ENCODE peak calls at places on chromosomes 16 and 17, in six cellular contexts. C is Peyer's patch, U is neural progenitor cell, J is lower lobe of right lung, Y is lung, L is DND-41. D is an unnamed sample. For H3K4me1 and H3K36me3, the result is how much of the 10 kb centered on the place peaks cover.

GRCh38 chr16:27458987-27459688 is 57.2 kb downstream of the IL21R start:
- DNase-seq in C (no peak), U (no peak), J (no peak), Y (no peak), L (no peak), D (no peak)

GRCh38 chr17:5000237-5000639 is 2.5 kb downstream of the KIF1C start:
- DNase-seq in C (no peak), U (no peak), J (peak), Y (peak), L (no peak), D (no peak)

GRCh38 chr17:6677158-6677831 is 25.7 kb downstream of the C17orf100 start:
- DNase-seq in C (no peak), U (no peak), J (no peak), Y (no peak), L (peak), D (peak)

GRCh38 chr16:86029131-86029741 is 130.3 kb downstream of the IRF8 start:
- DNase-seq in C (no peak), U (no peak), J (no peak), Y (no peak), L (peak), D (peak)

GRCh38 chr17:34741967-34742366 is 162.6 kb downstream of the TMEM132E start:
- DNase-seq in C (no peak), U (no peak), J (no peak), Y (no peak), L (no peak), D (no peak)

GRCh38 chr16:30953511-30954124 is 3.9 kb upstream of the SETD1A start:
- DNase-seq in C (peak), U (peak), J (peak), Y (peak), L (peak), D (peak)

GRCh38 chr17:44200478-44201155 is 933 bp upstream of the ATXN7L3 start:
- DNase-seq in C (no peak), U (no peak), J (no peak), Y (no peak), L (peak), D (no peak)

GRCh38 chr17:41654134-41654907 is 29.9 kb upstream of the KRT17 start:
- DNase-seq in C (no peak), U (no peak), J (peak), Y (peak), L (no peak), D (no peak)

GRCh38 chr17:57677858-57678257 is 67.2 kb downstream of the CCDC182 start:
- DNase-seq in C (no peak), U (no peak), J (no peak), Y (no peak), L (peak), D (no peak)

GRCh38 chr16:77169650-77170236 is 21.2 kb upstream of the MON1B start:
- DNase-seq in C (no peak), U (peak), J (no peak), Y (peak), L (peak), D (peak)

GRCh38 chr16:86379505-86379846 is 130.9 kb upstream of the FOXF1 start:
- DNase-seq in C (no peak), U (no peak), J (no peak), Y (no peak), L (no peak), D (no peak)

GRCh38 chr17:57783338-57783742 is 38.2 kb upstream of the CCDC182 start:
- DNase-seq in C (peak), U (peak), J (peak), Y (peak), L (peak), D (peak)

GRCh38 chr17:73522696-73523095 is 121.5 kb downstream of the SDK2 start:
- DNase-seq in C (no peak), U (no peak), J (no peak), Y (no peak), L (no peak), D (no peak)

GRCh38 chr17:19347323-19348080 is 15.0 kb downstream of the B9D1 start:
- DNase-seq in C (no peak), U (no peak), J (no peak), Y (no peak), L (no peak), D (no peak)

GRCh38 chr17:63841350-63842172 is 924 bp downstream of the SMARCD2 start:
- DNase-seq in C (peak), U (peak), J (peak), Y (peak), L (peak), D (peak)

GRCh38 chr16:5502467-5502869 is 404.9 kb upstream of the EEF2KMT start:
- DNase-seq in C (no peak), U (peak), J (no peak), Y (no peak), L (peak), D (peak)

GRCh38 chr16:24164402-24164801 is 91.7 kb upstream of the CACNG3 start:
- DNase-seq in C (no peak), U (no peak), J (no peak), Y (no peak), L (no peak), D (no peak)

GRCh38 chr17:79800325-79801155 is 3.7 kb upstream of the CBX8 start:
- DNase-seq in C (no peak), U (peak), J (no peak), Y (no peak), L (peak), D (peak)

GRCh38 chr17:10349403-10349802 is 23.4 kb downstream of the MYH13 start:
- DNase-seq in C (no peak), U (peak), J (no peak), Y (no peak), L (peak), D (no peak)

GRCh38 chr16:51237207-51237606 is 86.1 kb upstream of the SALL1 start:
- DNase-seq in C (no peak), U (no peak), J (no peak), Y (no peak), L (no peak), D (no peak)

GRCh38 chr16:55641430-55642056 is 14.2 kb upstream of the SLC6A2 start:
- DNase-seq in C (no peak), U (no peak), J (no peak), Y (no peak), L (no peak), D (no peak)

GRCh38 chr17:66393038-66393437 is 90.6 kb downstream of the PRKCA start:
- DNase-seq in C (no peak), U (no peak), J (no peak), Y (no peak), L (no peak), D (no peak)

DNA sequence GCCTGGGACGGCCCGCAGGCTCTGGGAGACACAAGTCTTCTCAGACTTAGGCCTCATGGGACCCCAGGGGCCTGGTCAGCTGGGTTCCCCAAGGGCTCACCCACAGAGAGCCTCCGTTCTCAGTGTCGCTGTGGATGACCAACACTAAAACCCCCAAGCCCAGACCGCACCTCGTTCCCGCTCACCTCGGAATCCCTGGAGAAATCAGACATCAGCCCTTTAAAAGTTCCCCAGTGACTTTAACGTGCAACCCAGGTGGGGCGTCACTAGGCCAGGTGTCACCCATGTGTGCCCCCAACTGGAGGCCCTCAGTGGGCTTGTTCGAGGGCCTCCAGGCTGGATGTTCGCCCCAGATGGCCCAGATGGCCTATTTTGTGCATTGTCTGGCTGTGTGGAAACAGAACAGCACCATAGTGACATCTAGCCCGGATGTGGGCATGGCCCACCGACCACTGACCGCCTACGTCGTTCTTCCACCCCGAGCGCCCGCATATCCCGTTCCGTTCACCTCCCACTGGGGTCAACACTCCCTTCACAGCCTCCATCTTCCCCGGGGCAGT is 52.3 kb upstream of the DNAH17 start:
- DNase-seq in C (no peak), U (no peak), J (no peak), Y (no peak), L (no peak), D (no peak)
- H3K4me1 ChIP-seq in C (under half), U (under half), J (under half), Y (under half), L (under half), D (under half)

DNA sequence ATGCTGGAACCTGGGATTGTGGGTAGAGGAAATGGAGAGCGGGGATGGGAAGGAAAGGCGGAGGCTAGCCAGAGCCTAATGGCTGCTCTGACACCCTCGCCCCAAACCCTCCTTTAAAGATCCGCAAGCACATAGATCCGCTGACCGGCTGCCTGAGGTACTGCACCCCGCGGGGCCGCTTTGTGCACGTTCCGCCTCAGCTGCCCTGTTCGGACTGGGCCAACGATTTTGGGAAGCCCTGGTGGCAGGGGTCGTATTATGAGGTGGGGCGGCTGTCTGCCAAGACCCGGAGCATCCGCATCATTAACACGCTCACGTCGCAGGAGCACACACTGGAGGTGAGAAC is 657 bp downstream of the CYB5D1 start:
- DNase-seq in C (peak), U (peak), J (peak), Y (no peak), L (no peak), D (no peak)
- H3K27ac ChIP-seq in C (peak), U (no peak), J (peak), Y (peak), L (peak), D (no peak)

DNA sequence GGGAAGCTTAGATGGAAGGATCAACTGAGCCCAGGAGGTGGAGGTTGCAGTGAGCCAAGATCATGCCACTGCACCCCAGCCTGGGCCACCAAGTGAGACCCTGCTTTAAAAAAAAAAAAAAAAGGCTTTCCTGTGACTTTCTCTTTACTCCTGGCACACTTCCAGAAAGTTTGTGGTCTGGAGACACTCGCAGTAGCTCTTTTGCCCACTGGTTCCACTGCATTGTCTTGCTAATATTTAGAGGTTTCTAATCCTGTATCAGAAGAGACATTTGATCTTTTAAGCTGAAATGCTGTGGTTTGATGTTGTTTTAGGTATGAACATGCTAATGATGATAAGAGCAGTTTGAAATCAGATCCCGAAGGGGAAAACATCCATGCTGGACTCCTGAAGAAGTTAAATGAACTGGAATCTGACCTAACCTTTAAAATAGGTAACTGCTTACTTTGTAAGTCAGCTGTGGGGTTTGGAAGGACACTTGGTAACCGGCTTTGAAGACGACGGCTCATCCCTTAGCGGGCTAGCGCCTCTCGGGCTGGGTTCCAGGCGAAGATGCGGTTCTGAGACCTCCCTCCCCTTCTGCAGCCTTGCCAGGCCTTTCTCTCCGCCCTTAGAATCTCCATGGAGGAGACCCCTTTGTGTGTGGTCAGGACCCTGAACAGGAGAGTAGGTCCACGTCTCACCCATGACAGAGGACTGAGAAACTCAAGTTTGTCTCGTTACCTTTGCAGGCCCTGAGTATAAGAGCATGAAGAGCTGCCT is 23.1 kb downstream of the NTAN1 start:
- DNase-seq in C (no peak), U (no peak), J (no peak), Y (no peak), L (peak), D (peak)
- H3K36me3 ChIP-seq in C (under half), U (under half), J (half or more), Y (under half), L (half or more), D (under half)

DNA sequence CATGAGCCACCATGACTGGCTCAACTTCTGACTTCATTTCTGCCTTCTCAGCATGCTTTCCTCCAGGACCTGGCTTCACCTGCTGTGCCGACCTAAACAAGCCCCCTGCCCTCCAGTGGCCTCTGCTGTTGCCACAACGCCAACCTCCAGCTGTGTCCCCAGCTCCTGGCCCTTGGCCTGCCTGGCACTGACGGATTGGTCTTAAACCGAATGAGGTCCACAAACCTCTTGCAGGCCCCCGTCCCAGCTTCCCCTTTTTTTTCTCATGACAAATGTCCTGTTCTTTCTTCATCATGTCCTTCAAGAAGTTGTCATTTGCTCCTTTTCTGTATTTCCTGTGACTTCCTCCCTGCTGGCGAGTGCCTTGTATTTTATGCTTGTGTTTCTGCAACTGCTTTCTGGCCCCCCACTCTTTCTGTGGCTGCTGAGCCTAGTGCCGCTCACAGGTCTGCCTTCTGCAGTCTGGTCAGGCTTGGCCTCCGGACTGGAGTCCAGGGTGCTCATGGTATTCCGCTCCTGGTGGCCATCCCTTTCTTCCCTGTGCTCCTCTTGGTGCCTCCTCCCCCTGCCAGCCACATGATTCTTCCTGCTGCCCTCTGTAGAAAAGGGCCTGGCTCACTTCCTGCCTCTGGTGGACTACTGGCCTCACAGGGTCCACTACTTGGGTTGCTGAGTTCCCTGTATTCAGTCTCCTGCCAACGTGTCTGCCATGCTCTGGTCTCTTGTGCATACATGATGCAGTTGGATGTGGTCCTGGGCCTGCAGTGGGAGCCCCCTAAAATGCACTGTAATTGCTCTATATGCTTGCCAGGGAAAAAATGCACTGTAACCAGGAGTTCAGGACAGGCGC is 2.9 kb downstream of the ATP6V0C start:
- DNase-seq in C (no peak), U (no peak), J (peak), Y (peak), L (no peak), D (no peak)
- H3K4me1 ChIP-seq in C (half or more), U (under half), J (half or more), Y (under half), L (half or more), D (under half)

D was measured in SJCRH30.